ENCODE peak calls at places on chromosomes 7 and 10, in six cellular contexts. E is choroid plexus epithelial cell; N is kidney tubule cell; K is stimulated activated CD4-positive, alpha-beta T cell treated with anti-CD3 and anti-CD28 coated beads, Interleukin-1b, Interleukin-23, amount 100 ng/mL, for 48 hours; R is activated CD4-positive, alpha-beta T cell treated with anti-CD3 and anti-CD28 coated beads, Interleukin-2, amount 50 U/mL, for 1 hour; G is NCI-H1930. J is an unnamed sample.

GRCh38 chr7:117901089-117901797 is 28.0 kb upstream of the CTTNBP2 start:
- DNase-seq in E (no peak), N (peak; percentile 42), K (no peak), R (no peak), G (no peak), J (no peak)

GRCh38 chr7:106284516-106285050 is at the start of gene NAMPT:
- DNase-seq in E (no peak), N (peak; percentile 47), K (no peak), R (no peak), G (peak; percentile 51), J (no peak)

GRCh38 chr7:517848-518629 is 1.6 kb downstream of the PDGFA start:
- DNase-seq in E (peak; percentile 78), N (peak; percentile 76), K (no peak), R (no peak), G (no peak), J (peak; percentile 47)

GRCh38 chr7:29408841-29409243 is 154.8 kb upstream of the PRR15 start:
- DNase-seq in E (peak; percentile 77), N (peak; percentile 77), K (peak; percentile 14), R (peak; percentile 11), G (peak; percentile 83), J (peak; percentile 34)

GRCh38 chr7:130926021-130926691 is 192.1 kb upstream of the KLF14 start:
- DNase-seq in E (no peak), N (no peak), K (no peak), R (no peak), G (no peak), J (no peak)

GRCh38 chr10:84179059-84179710 is 5.6 kb downstream of the GPR15LG start:
- DNase-seq in E (peak; percentile 14), N (peak; percentile 98), K (peak; percentile 25), R (no peak), G (no peak), J (no peak)

GRCh38 chr10:33066558-33067236 is 108.7 kb upstream of the ITGB1 start:
- DNase-seq in E (peak; percentile 54), N (peak; percentile 50), K (no peak), R (no peak), G (no peak), J (no peak)

GRCh38 chr10:75497997-75498797 is 66.8 kb downstream of the LRMDA start:
- DNase-seq in E (no peak), N (no peak), K (no peak), R (no peak), G (no peak), J (no peak)

GRCh38 chr7:39734605-39735004 is 111.2 kb downstream of the RALA start:
- DNase-seq in E (no peak), N (peak; percentile 73), K (no peak), R (no peak), G (no peak), J (no peak)